ENCODE peak calls at places on chromosomes 7 and 10, in five cellular contexts. Z, W, L, A and I are unnamed samples.
A peak's percentile ranks its signal among the peaks of the same experiment; 100 is the strongest.

GRCh38 chr10:16816142-16816541 is 1.1 kb downstream of the RSU1 start:
- DNase-seq in Z (no peak), W (no peak), L (no peak), A (peak; percentile 43), I (no peak)

GRCh38 chr7:116578526-116578925 is 53.7 kb downstream of the CAV1 start:
- DNase-seq in Z (no peak), W (no peak), L (no peak), A (no peak), I (no peak)

GRCh38 chr7:30136339-30136738 is 1.6 kb downstream of the MTURN start:
- DNase-seq in Z (no peak), W (no peak), L (no peak), A (no peak), I (no peak)

GRCh38 chr10:59649606-59650346 is 59.9 kb downstream of the SLC16A9 start:
- DNase-seq in Z (no peak), W (no peak), L (no peak), A (no peak), I (no peak)

GRCh38 chr7:94556028-94556427 is 46.4 kb downstream of the CASD1 start:
- DNase-seq in Z (no peak), W (no peak), L (no peak), A (no peak), I (no peak)

GRCh38 chr10:18738835-18739234 is 79.6 kb downstream of the ARL5B start:
- DNase-seq in Z (no peak), W (no peak), L (no peak), A (no peak), I (no peak)

GRCh38 chr10:69816963-69817605 is 15.4 kb downstream of the COL13A1 start:
- DNase-seq in Z (no peak), W (no peak), L (no peak), A (no peak), I (no peak)

GRCh38 chr7:27961255-27961654 is 219.3 kb downstream of the JAZF1 start:
- DNase-seq in Z (peak; percentile 36), W (no peak), L (no peak), A (no peak), I (peak; percentile 56)

GRCh38 chr7:132542895-132543294 is 33.4 kb downstream of the PLXNA4 start:
- DNase-seq in Z (no peak), W (no peak), L (no peak), A (no peak), I (no peak)

GRCh38 chr7:52749880-52750279 is 285.6 kb upstream of the POM121L12 start:
- DNase-seq in Z (no peak), W (no peak), L (no peak), A (no peak), I (no peak)

GRCh38 chr7:43612128-43612527 is 29.2 kb downstream of the STK17A start:
- DNase-seq in Z (no peak), W (no peak), L (no peak), A (no peak), I (no peak)

GRCh38 chr7:79789584-79790345 is 336.3 kb upstream of the MAGI2 start:
- DNase-seq in Z (no peak), W (no peak), L (no peak), A (no peak), I (no peak)

GRCh38 chr10:126906704-126907422 is 1.6 kb downstream of the DOCK1 start:
- DNase-seq in Z (no peak), W (no peak), L (no peak), A (no peak), I (no peak)

GRCh38 chr10:71288461-71288860 is 30.6 kb upstream of the SLC29A3 start:
- DNase-seq in Z (no peak), W (no peak), L (no peak), A (no peak), I (no peak)

GRCh38 chr7:83271212-83272099 is 108.8 kb upstream of the PCLO start:
- DNase-seq in Z (peak; percentile 12), W (no peak), L (no peak), A (no peak), I (no peak)

GRCh38 chr7:95028683-95029082 is 121.3 kb downstream of the PPP1R9A start:
- DNase-seq in Z (no peak), W (no peak), L (no peak), A (no peak), I (no peak)

GRCh38 chr10:11311027-11311426 is 293.4 kb downstream of the CELF2 start:
- DNase-seq in Z (no peak), W (no peak), L (no peak), A (no peak), I (no peak)

GRCh38 chr7:93046641-93047040 is 71.1 kb downstream of the SAMD9 start:
- DNase-seq in Z (no peak), W (no peak), L (no peak), A (no peak), I (no peak)

GRCh38 chr10:152915-153314 is 17.7 kb downstream of the ZMYND11 start:
- DNase-seq in Z (no peak), W (no peak), L (no peak), A (no peak), I (no peak)

GRCh38 chr10:63675171-63675570 is 154.0 kb downstream of the REEP3 start:
- DNase-seq in Z (no peak), W (peak; percentile 49), L (no peak), A (no peak), I (no peak)

GRCh38 chr7:80182630-80183276 is 48.1 kb downstream of the GNAI1 start:
- DNase-seq in Z (no peak), W (no peak), L (no peak), A (no peak), I (no peak)

GRCh38 chr10:116848032-116848911 is 1.0 kb upstream of the ENO4 start:
- DNase-seq in Z (peak; percentile 9), W (no peak), L (no peak), A (no peak), I (peak; percentile 53)

DNA sequence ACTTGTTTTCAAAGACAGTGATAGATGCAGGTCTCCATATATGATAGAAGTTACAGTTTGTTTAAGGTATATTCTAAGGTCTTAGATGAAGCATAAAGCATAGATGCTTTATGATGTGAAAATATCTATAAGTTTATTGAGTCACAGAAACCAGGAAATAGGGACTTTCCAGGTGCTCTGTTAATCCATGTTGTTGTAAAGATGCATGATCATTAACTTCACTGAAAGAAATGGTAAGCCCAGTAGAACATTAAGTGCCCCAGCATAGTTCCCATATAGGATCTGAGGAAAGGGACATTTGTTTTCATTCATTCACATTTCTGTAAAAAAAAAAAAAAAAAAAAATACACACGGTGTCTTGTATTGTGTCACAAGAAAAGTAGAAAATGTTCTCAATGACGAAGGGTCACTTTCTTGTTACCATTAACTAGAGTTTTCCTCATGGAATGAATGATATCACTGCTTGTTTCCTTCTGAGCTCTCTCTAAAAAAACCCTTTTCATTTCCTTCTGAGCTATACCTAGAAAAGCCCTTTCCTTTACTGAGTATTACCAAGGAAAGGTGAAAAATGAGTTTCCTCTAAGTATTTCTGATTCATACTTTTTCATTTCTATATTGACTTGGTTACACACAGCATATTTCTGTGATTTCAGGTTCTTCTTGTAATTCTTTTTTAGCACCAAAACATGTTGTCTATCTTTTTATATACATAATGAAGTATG is 105.2 kb downstream of the MACC1 start:
- DNase-seq in Z (no peak), W (no peak), L (no peak), A (no peak), I (no peak)
- H3K4me3 ChIP-seq in Z (no peak overlapping the region), W (no peak overlapping the region), L (no peak overlapping the region), A (no peak overlapping the region), I (no peak overlapping the region)

GRCh38 chr10:50540826-50541122 is 83.0 kb downstream of the SGMS1 start:
- DNase-seq in Z (no peak), W (no peak), L (no peak), A (no peak), I (no peak)

GRCh38 chr10:50538473-50539398 is 85.0 kb downstream of the SGMS1 start:
- DNase-seq in Z (no peak), W (no peak), L (no peak), A (no peak), I (peak; percentile 82)

GRCh38 chr10:50541317-50541716 is 82.4 kb downstream of the SGMS1 start:
- DNase-seq in Z (no peak), W (no peak), L (no peak), A (no peak), I (no peak)

GRCh38 chr10:50541921-50542320 is 81.8 kb downstream of the SGMS1 start:
- DNase-seq in Z (no peak), W (no peak), L (no peak), A (no peak), I (no peak)

DNA sequence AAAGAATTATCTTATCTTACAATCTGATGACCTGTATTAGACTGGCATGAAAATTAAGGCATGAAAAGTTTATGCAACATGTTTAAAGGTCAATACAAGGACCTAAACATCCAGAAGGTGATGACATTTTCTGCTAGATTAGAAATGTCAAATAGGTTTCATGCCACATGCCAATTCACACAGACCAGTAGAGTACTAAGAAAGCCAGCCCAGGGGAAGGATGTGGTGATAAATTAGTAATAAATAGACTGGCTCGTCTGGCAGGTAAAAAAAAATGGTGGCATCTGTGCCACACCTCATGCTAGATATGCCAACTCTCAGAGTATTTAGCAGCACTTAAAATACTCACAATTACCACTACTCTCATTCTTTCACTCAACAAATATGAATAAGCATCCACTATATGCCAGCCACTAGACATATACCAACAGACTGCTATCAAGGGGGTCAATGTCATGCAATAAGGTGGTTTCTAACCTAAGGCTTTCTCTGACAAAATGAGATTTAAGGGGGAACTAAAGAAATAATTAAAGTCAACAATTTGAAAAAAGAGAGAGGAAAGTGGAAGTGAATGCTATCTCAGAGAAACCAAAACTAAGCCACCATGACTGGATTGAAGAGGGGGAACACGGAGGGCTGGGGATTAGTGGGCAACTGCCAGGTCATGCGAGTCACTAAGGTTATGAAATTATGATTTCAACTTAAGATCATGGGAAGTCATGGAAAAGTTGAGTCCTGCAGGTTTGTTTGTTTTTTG is 83.5 kb downstream of the SGMS1 start:
- DNase-seq in Z (no peak), W (no peak), L (no peak), A (no peak), I (no peak)
- H3K27ac ChIP-seq in Z (no peak overlapping the region), W (no peak overlapping the region), L (no peak overlapping the region), A (no peak overlapping the region), I (no peak overlapping the region)

DNA sequence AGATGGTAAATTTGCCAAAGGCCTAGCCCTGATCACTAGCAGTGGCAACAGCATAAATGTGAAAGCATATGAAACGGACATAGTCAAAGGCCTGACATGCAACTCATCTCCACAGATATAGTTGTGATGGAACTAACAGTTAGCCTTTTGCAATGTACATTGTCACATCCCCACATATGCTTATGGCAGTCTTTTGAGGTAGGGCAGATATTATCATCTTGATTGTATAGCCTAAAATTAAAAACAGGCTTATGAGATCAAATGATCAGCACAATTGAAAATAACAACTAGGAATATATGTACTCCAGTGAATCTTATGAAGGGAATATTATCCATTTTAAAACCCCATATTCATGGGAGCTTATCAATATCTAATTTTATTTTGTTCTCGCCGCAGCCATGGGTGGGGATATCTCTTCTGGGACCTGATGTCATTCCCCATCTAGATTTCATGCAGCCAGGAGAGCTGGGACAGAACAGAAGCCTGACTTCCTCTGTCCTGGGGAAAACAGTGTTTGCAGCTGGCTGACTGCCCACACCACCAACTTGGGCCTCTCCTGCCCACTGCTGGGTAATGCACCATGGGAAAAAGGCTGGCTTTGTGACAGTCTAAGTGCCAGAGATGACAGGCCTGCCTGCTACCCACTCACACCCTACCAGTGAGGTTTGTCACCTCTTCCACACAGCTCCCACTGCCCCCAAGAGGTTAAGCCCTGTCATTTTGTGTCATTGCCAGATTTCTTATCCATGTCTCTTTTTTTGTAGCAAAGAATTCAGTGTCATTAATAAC is 180.2 kb upstream of the FZD1 start:
- DNase-seq in Z (peak; percentile 14), W (peak; percentile 60), L (no peak), A (peak; percentile 8), I (no peak)
- TF ChIP-seq CTCF in Z (no peak), W (no peak), L (no peak), A (no peak), I (no peak)

DNA sequence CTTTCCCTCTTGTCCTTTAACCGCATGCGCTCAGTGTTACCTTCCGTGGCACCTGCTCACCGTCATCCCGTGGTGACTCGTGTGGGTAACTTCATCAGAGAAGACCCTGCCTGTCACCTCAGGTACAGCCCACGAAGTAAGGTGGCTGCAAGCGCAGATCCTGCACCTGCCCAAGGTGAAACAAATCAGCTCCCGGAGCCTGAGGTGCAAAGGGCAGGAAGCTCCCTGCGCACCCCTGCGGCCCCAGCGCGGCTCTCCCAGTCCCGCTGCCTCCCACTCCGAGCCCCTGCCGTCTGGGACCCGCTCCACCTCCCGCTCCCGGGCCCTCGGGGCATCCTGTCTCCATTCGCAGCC is 110.9 kb upstream of the LANCL2 start:
- DNase-seq in Z (no peak), W (no peak), L (no peak), A (no peak), I (no peak)
- H3K4me3 ChIP-seq in Z (no peak overlapping the region), W (peak overlapping the region; percentile 51), L (peak overlapping the region; percentile 66), A (no peak overlapping the region), I (peak overlapping the region; percentile 59)